ENCODE peak calls at places on chromosomes 2 and 18, in nine cellular contexts. S is left lung, N is mucosa of descending colon, I is osteoblast, Z is HFFc6, A is omental fat pad, W is fibroblast of lung, D is IMR-90, T is GM23338. E is an unnamed sample.

GRCh38 chr18:68448736-68449135 is 266.2 kb downstream of the TMX3 start:
- DNase-seq in S (no peak), N (no peak), I (peak), Z (peak), A (no peak), W (peak), D (peak), T (no peak), E (peak)

GRCh38 chr2:2810504-2810903 is 479.4 kb upstream of the MYT1L start:
- DNase-seq in S (no peak), N (no peak), I (no peak), Z (no peak), A (no peak), W (no peak), D (no peak), T (peak), E (no peak)

GRCh38 chr2:157497603-157498314 is 53.9 kb upstream of the CYTIP start:
- DNase-seq in S (no peak), N (no peak), I (no peak), Z (peak), A (no peak), W (peak), D (peak), T (peak), E (no peak)

GRCh38 chr2:129396980-129397599 is 582.4 kb upstream of the RAB6C start:
- DNase-seq in S (no peak), N (no peak), I (no peak), Z (no peak), A (no peak), W (peak), D (no peak), T (peak), E (no peak)

GRCh38 chr2:53104263-53104662 is 663.3 kb upstream of the CHAC2 start:
- DNase-seq in S (no peak), N (no peak), I (no peak), Z (peak), A (no peak), W (peak), D (peak), T (peak), E (no peak)

GRCh38 chr2:208268553-208268952 is 2.5 kb downstream of the PIKFYVE start:
- DNase-seq in S (no peak), N (no peak), I (no peak), Z (no peak), A (no peak), W (no peak), D (no peak), T (no peak), E (no peak)

GRCh38 chr18:32326450-32327309 is 136.8 kb downstream of the MEP1B start:
- DNase-seq in S (no peak), N (no peak), I (peak), Z (no peak), A (no peak), W (peak), D (peak), T (peak), E (no peak)

GRCh38 chr2:130768191-130768855 is 13.0 kb downstream of the AMER3 start:
- DNase-seq in S (no peak), N (no peak), I (peak), Z (no peak), A (no peak), W (no peak), D (no peak), T (peak), E (no peak)

GRCh38 chr18:5851998-5852397 is 43.3 kb downstream of the TMEM200C start:
- DNase-seq in S (no peak), N (no peak), I (no peak), Z (no peak), A (no peak), W (no peak), D (no peak), T (peak), E (no peak)

GRCh38 chr2:85132392-85132791 is 800 bp upstream of the TCF7L1 start:
- DNase-seq in S (peak), N (no peak), I (no peak), Z (no peak), A (no peak), W (peak), D (peak), T (peak), E (no peak)

GRCh38 chr2:235086481-235087184 is 134.8 kb downstream of the SH3BP4 start:
- DNase-seq in S (no peak), N (no peak), I (no peak), Z (no peak), A (no peak), W (no peak), D (no peak), T (no peak), E (no peak)

GRCh38 chr2:161136696-161137324 is 23.4 kb upstream of the TANK start:
- DNase-seq in S (no peak), N (no peak), I (no peak), Z (no peak), A (no peak), W (peak), D (peak), T (no peak), E (no peak)

GRCh38 chr2:45743531-45744391 is 92.3 kb downstream of the PRKCE start:
- DNase-seq in S (no peak), N (no peak), I (peak), Z (peak), A (no peak), W (peak), D (peak), T (no peak), E (no peak)

GRCh38 chr2:46885376-46885775 is 30.2 kb downstream of the MCFD2 start:
- DNase-seq in S (no peak), N (no peak), I (peak), Z (peak), A (no peak), W (peak), D (peak), T (no peak), E (no peak)

GRCh38 chr2:46135936-46136335 is 161.3 kb upstream of the EPAS1 start:
- DNase-seq in S (no peak), N (no peak), I (no peak), Z (peak), A (no peak), W (peak), D (peak), T (no peak), E (peak)

GRCh38 chr2:159921752-159922404 is 123.9 kb upstream of the CD302 start:
- DNase-seq in S (peak), N (peak), I (peak), Z (no peak), A (peak), W (peak), D (peak), T (peak), E (no peak)

GRCh38 chr2:218569038-218569431 is 396 bp downstream of the CNOT9 start:
- DNase-seq in S (peak), N (peak), I (peak), Z (peak), A (peak), W (peak), D (peak), T (peak), E (no peak)

GRCh38 chr2:46175409-46175808 is 121.8 kb upstream of the EPAS1 start:
- DNase-seq in S (no peak), N (no peak), I (no peak), Z (peak), A (no peak), W (peak), D (peak), T (no peak), E (peak)

GRCh38 chr2:169823996-169824372 is 721 bp downstream of the METTL5 start:
- DNase-seq in S (no peak), N (no peak), I (peak), Z (no peak), A (no peak), W (no peak), D (no peak), T (no peak), E (no peak)

GRCh38 chr2:120316071-120316470 is 29.9 kb upstream of the INHBB start:
- DNase-seq in S (peak), N (no peak), I (peak), Z (no peak), A (no peak), W (no peak), D (no peak), T (no peak), E (no peak)

GRCh38 chr2:10549196-10549595 is 101.1 kb upstream of the ODC1 start:
- DNase-seq in S (peak), N (no peak), I (no peak), Z (no peak), A (no peak), W (no peak), D (no peak), T (no peak), E (no peak)

GRCh38 chr18:60466671-60467070 is 94.1 kb upstream of the MC4R start:
- DNase-seq in S (no peak), N (no peak), I (peak), Z (no peak), A (no peak), W (peak), D (no peak), T (no peak), E (no peak)

GRCh38 chr2:70477473-70477872 is 76.2 kb downstream of the TGFA start:
- DNase-seq in S (no peak), N (no peak), I (no peak), Z (no peak), A (no peak), W (no peak), D (no peak), T (peak), E (no peak)

GRCh38 chr2:176427549-176427948 is 158.3 kb downstream of the MTX2 start:
- DNase-seq in S (no peak), N (no peak), I (no peak), Z (no peak), A (no peak), W (no peak), D (no peak), T (no peak), E (no peak)

GRCh38 chr2:241763551-241764271 is 12.9 kb upstream of the GAL3ST2 start:
- DNase-seq in S (no peak), N (no peak), I (peak), Z (no peak), A (no peak), W (no peak), D (no peak), T (no peak), E (no peak)

GRCh38 chr18:26335139-26335933 is 109.1 kb downstream of the TAF4B start:
- DNase-seq in S (no peak), N (no peak), I (no peak), Z (peak), A (no peak), W (peak), D (no peak), T (no peak), E (no peak)

GRCh38 chr2:128490321-128490720 is 171.7 kb upstream of the HS6ST1 start:
- DNase-seq in S (no peak), N (no peak), I (peak), Z (no peak), A (no peak), W (no peak), D (no peak), T (no peak), E (no peak)

GRCh38 chr18:59008302-59008974 is 131.2 kb upstream of the SEC11C start:
- DNase-seq in S (no peak), N (no peak), I (peak), Z (peak), A (no peak), W (peak), D (peak), T (peak), E (no peak)

GRCh38 chr2:218984239-218985020 is 554 bp downstream of the FEV start:
- DNase-seq in S (no peak), N (no peak), I (peak), Z (no peak), A (no peak), W (no peak), D (no peak), T (peak), E (no peak)

GRCh38 chr2:15845737-15846405 is 94.5 kb upstream of the MYCN start:
- DNase-seq in S (no peak), N (no peak), I (no peak), Z (no peak), A (no peak), W (no peak), D (no peak), T (no peak), E (no peak)

GRCh38 chr2:47867205-47867604 is 39.1 kb downstream of the FBXO11 start:
- DNase-seq in S (no peak), N (no peak), I (peak), Z (peak), A (no peak), W (peak), D (peak), T (no peak), E (no peak)

GRCh38 chr2:204967199-204967995 is 422.1 kb downstream of the PARD3B start:
- DNase-seq in S (no peak), N (no peak), I (no peak), Z (no peak), A (no peak), W (peak), D (no peak), T (no peak), E (no peak)

GRCh38 chr2:43634604-43635306 is 2.3 kb upstream of the PLEKHH2 start:
- DNase-seq in S (no peak), N (no peak), I (peak), Z (peak), A (no peak), W (peak), D (peak), T (no peak), E (peak)

GRCh38 chr18:35950628-35950982 is 21.9 kb upstream of the RMP24 start:
- DNase-seq in S (no peak), N (no peak), I (no peak), Z (no peak), A (no peak), W (no peak), D (no peak), T (no peak), E (no peak)

GRCh38 chr2:7773974-7774365 is 856.8 kb downstream of the RNF144A start:
- DNase-seq in S (no peak), N (no peak), I (no peak), Z (no peak), A (no peak), W (no peak), D (no peak), T (no peak), E (no peak)

GRCh38 chr18:36185157-36185556 is 2.1 kb upstream of the MOCOS start:
- DNase-seq in S (no peak), N (no peak), I (no peak), Z (no peak), A (no peak), W (no peak), D (no peak), T (no peak), E (no peak)

GRCh38 chr2:189204322-189204941 is 24.9 kb upstream of the COL5A2 start:
- DNase-seq in S (no peak), N (no peak), I (peak), Z (peak), A (no peak), W (peak), D (peak), T (no peak), E (no peak)

DNA sequence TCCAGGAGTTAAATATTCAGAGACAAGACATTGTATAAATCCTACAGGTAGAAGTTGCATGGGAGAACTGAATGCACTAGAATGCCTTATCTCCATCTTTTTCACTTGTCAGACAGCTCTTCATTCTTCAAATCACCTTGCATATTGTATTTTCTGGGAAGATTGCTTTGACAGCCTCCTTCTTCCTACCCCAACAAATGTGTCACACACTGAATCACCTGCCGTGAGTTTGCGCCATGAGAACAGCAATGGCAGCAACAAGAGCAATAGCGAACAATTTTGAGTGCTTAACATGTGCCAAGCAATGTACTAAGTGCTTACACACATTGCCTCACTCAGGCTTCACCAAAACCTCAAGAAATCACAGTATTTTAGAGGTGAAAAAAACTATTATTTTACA is 161.3 kb upstream of the REG3G start:
- DNase-seq in S (no peak), N (no peak), I (no peak), Z (no peak), A (no peak), W (no peak), D (no peak), T (no peak), E (no peak)
- TF ChIP-seq CTCF in S (no peak), N (no peak), I (no peak), Z (no peak), A (no peak), W (no peak), D (no peak), T (no peak), E (no peak)

GRCh38 chr18:46471809-46472498 is 185.1 kb downstream of the LOXHD1 start:
- DNase-seq in S (no peak), N (no peak), I (no peak), Z (no peak), A (no peak), W (no peak), D (no peak), T (no peak), E (no peak)
- TF ChIP-seq CTCF in S (no peak), N (no peak), I (no peak), Z (no peak), A (no peak), W (no peak), D (no peak), T (no peak), E (no peak)

DNA sequence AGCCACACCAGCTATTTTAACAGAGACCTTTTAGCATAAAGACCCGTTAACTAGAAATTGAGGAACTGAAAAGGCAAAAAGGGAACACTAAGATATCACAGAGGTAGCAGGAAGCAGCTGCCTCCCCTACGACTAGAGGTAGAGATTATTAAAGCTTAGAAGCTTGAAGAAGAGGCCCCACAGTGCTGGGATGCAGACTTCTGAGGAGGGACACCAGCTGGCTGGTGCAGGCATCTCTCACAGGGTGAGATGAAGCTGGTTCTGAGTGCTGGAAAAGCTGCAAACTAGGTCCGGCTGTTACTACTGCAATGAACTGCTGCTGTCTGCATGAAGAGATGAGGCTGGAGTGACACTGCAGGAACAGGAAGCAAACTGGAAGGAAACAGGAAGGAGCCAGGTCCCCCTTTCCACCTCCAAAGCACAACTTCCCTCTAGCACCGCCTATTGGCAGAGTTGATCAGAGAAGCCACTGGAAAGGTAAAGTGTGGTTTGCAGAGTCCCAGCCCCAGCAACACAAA is 61.2 kb upstream of the MRPS9 start:
- DNase-seq in S (no peak), N (no peak), I (no peak), Z (no peak), A (no peak), W (no peak), D (no peak), T (peak), E (no peak)
- TF ChIP-seq CTCF in S (no peak), N (no peak), I (no peak), Z (no peak), A (no peak), W (no peak), D (no peak), T (peak), E (no peak)

GRCh38 chr2:86223098-86223681 is 23.9 kb downstream of the MRPL35 start:
- DNase-seq in S (no peak), N (no peak), I (no peak), Z (peak), A (no peak), W (peak), D (peak), T (no peak), E (peak)

GRCh38 chr2:86223682-86224560 is 24.7 kb downstream of the MRPL35 start:
- DNase-seq in S (no peak), N (no peak), I (peak), Z (peak), A (no peak), W (peak), D (peak), T (no peak), E (peak)

GRCh38 chr2:86218124-86218523 is 18.9 kb downstream of the MRPL35 start:
- DNase-seq in S (no peak), N (no peak), I (no peak), Z (no peak), A (no peak), W (no peak), D (no peak), T (no peak), E (no peak)

GRCh38 chr2:86219896-86220295 is 20.6 kb downstream of the MRPL35 start:
- DNase-seq in S (no peak), N (no peak), I (no peak), Z (no peak), A (no peak), W (no peak), D (no peak), T (no peak), E (no peak)

GRCh38 chr2:86221066-86221684 is 21.9 kb downstream of the MRPL35 start:
- DNase-seq in S (no peak), N (peak), I (no peak), Z (peak), A (no peak), W (peak), D (peak), T (peak), E (no peak)
- TF ChIP-seq CTCF in S (peak), N (peak), I (peak), Z (peak), A (peak), W (peak), D (peak), T (peak), E (peak)

DNA sequence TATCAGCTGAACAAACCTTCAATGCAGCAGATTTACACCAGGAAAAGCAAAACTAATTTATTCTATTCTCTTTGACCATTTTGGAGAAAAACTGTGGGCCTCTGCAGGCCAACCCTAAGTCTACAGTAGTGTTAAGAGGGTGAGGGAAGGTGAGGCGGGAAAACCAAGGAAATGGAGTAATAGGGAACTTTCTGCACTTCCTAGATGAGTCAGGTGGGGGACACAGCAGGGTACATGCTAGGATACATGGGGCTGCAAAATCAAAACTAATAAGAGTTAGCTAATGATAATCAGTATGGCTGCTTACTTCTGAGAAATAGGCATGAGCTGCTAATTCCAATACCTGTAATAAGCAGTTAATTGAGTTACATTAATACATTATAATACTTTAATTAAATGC is 66.0 kb upstream of the PGAP1 start:
- DNase-seq in S (no peak), N (no peak), I (no peak), Z (no peak), A (no peak), W (no peak), D (no peak), T (peak), E (no peak)
- TF ChIP-seq CTCF in S (no peak), N (no peak), I (no peak), Z (no peak), A (no peak), W (no peak), D (no peak), T (no peak), E (no peak)

GRCh38 chr2:222318026-222318711 is 19.4 kb upstream of the PAX3 start:
- DNase-seq in S (peak), N (peak), I (peak), Z (peak), A (no peak), W (peak), D (peak), T (peak), E (no peak)

GRCh38 chr2:222319576-222320440 is 21.0 kb upstream of the PAX3 start:
- DNase-seq in S (peak), N (peak), I (peak), Z (no peak), A (no peak), W (peak), D (no peak), T (peak), E (no peak)

GRCh38 chr2:222320441-222321395 is 21.9 kb upstream of the PAX3 start:
- DNase-seq in S (peak), N (peak), I (peak), Z (no peak), A (no peak), W (peak), D (no peak), T (peak), E (no peak)

GRCh38 chr2:222322241-222322640 is 23.4 kb upstream of the PAX3 start:
- DNase-seq in S (no peak), N (no peak), I (no peak), Z (no peak), A (no peak), W (no peak), D (no peak), T (no peak), E (no peak)

GRCh38 chr2:222318712-222319575 is 20.1 kb upstream of the PAX3 start:
- DNase-seq in S (peak), N (peak), I (peak), Z (no peak), A (no peak), W (peak), D (no peak), T (peak), E (no peak)
- TF ChIP-seq CTCF in S (no peak), N (no peak), I (no peak), Z (peak), A (no peak), W (no peak), D (peak), T (peak), E (peak)

E was measured in AG04449.